ENCODE peak calls at places on chromosomes 6 and 20, in nine cellular contexts. One of them, this sample, is unnamed. For H3K4me1, the result is how much of the 10 kb centered on the place peaks cover.

GRCh38 chr6:102848796-102849195 is 1455.3 kb downstream of the GRIK2 start:
- DNase-seq in GM23248: no peak
- DNase-seq in neuronal stem cell: no peak
- DNase-seq in PC-3: peak
- DNase-seq in heart left ventricle: no peak
- DNase-seq in uterus: no peak
- DNase-seq in MM.1S: no peak
- DNase-seq in lower lobe of right lung: no peak
- DNase-seq in CD8-positive, alpha-beta T cell: no peak
- DNase-seq in this sample: no peak

GRCh38 chr6:148328876-148329567 is 13.6 kb upstream of the SASH1 start:
- DNase-seq in uterus: no peak
- DNase-seq in MM.1S: no peak
- DNase-seq in GM23248: no peak
- DNase-seq in lower lobe of right lung: no peak
- DNase-seq in heart left ventricle: no peak
- DNase-seq in CD8-positive, alpha-beta T cell: no peak
- DNase-seq in neuronal stem cell: no peak
- DNase-seq in PC-3: no peak
- DNase-seq in this sample: no peak

GRCh38 chr20:3930265-3931206 is 41.3 kb downstream of the PANK2 start:
- DNase-seq in uterus: no peak
- DNase-seq in MM.1S: no peak
- DNase-seq in lower lobe of right lung: no peak
- DNase-seq in heart left ventricle: no peak
- DNase-seq in CD8-positive, alpha-beta T cell: no peak
- DNase-seq in neuronal stem cell: no peak
- DNase-seq in PC-3: no peak
- DNase-seq in GM23248: no peak
- DNase-seq in this sample: no peak

GRCh38 chr6:139666284-139666683 is 291.8 kb upstream of the CITED2 start:
- DNase-seq in MM.1S: no peak
- DNase-seq in GM23248: no peak
- DNase-seq in neuronal stem cell: no peak
- DNase-seq in PC-3: no peak
- DNase-seq in uterus: no peak
- DNase-seq in lower lobe of right lung: no peak
- DNase-seq in CD8-positive, alpha-beta T cell: no peak
- DNase-seq in heart left ventricle: no peak
- DNase-seq in this sample: no peak

GRCh38 chr6:24865161-24865560 is 66.4 kb upstream of the ARMH2 start:
- DNase-seq in heart left ventricle: no peak
- DNase-seq in CD8-positive, alpha-beta T cell: no peak
- DNase-seq in neuronal stem cell: no peak
- DNase-seq in PC-3: no peak
- DNase-seq in MM.1S: no peak
- DNase-seq in uterus: no peak
- DNase-seq in lower lobe of right lung: no peak
- DNase-seq in GM23248: no peak
- DNase-seq in this sample: no peak

GRCh38 chr20:11553603-11554002 is 364.1 kb upstream of the BTBD3 start:
- DNase-seq in GM23248: peak
- DNase-seq in heart left ventricle: no peak
- DNase-seq in MM.1S: no peak
- DNase-seq in PC-3: peak
- DNase-seq in lower lobe of right lung: no peak
- DNase-seq in neuronal stem cell: no peak
- DNase-seq in CD8-positive, alpha-beta T cell: no peak
- DNase-seq in uterus: no peak
- DNase-seq in this sample: peak

GRCh38 chr20:57030611-57031600 is 235.5 kb downstream of the BMP7 start:
- DNase-seq in neuronal stem cell: no peak
- DNase-seq in lower lobe of right lung: no peak
- DNase-seq in MM.1S: no peak
- DNase-seq in heart left ventricle: no peak
- DNase-seq in GM23248: peak
- DNase-seq in CD8-positive, alpha-beta T cell: no peak
- DNase-seq in uterus: no peak
- DNase-seq in PC-3: peak
- DNase-seq in this sample: peak

GRCh38 chr6:116461563-116462507 is 660 bp downstream of the CALHM6 start:
- DNase-seq in GM23248: peak
- DNase-seq in MM.1S: peak
- DNase-seq in neuronal stem cell: peak
- DNase-seq in CD8-positive, alpha-beta T cell: peak
- DNase-seq in uterus: no peak
- DNase-seq in lower lobe of right lung: peak
- DNase-seq in PC-3: no peak
- DNase-seq in heart left ventricle: peak
- DNase-seq in this sample: peak

GRCh38 chr6:19410477-19410876 is 426.7 kb upstream of the ID4 start:
- DNase-seq in neuronal stem cell: no peak
- DNase-seq in MM.1S: no peak
- DNase-seq in lower lobe of right lung: no peak
- DNase-seq in heart left ventricle: no peak
- DNase-seq in PC-3: peak
- DNase-seq in CD8-positive, alpha-beta T cell: no peak
- DNase-seq in GM23248: peak
- DNase-seq in uterus: peak
- DNase-seq in this sample: peak

GRCh38 chr6:9516207-9516606 is 898.7 kb downstream of the TFAP2A start:
- DNase-seq in MM.1S: no peak
- DNase-seq in neuronal stem cell: peak
- DNase-seq in CD8-positive, alpha-beta T cell: no peak
- DNase-seq in GM23248: peak
- DNase-seq in uterus: no peak
- DNase-seq in PC-3: peak
- DNase-seq in lower lobe of right lung: no peak
- DNase-seq in heart left ventricle: no peak
- DNase-seq in this sample: peak

GRCh38 chr6:56905378-56905777 is 49.5 kb upstream of the BEND6 start:
- DNase-seq in PC-3: no peak
- DNase-seq in lower lobe of right lung: no peak
- DNase-seq in MM.1S: no peak
- DNase-seq in neuronal stem cell: no peak
- DNase-seq in CD8-positive, alpha-beta T cell: no peak
- DNase-seq in uterus: no peak
- DNase-seq in heart left ventricle: no peak
- DNase-seq in GM23248: no peak
- DNase-seq in this sample: no peak

GRCh38 chr6:25757936-25758642 is 3.5 kb downstream of the SLC17A4 start:
- DNase-seq in MM.1S: no peak
- DNase-seq in neuronal stem cell: no peak
- DNase-seq in heart left ventricle: no peak
- DNase-seq in CD8-positive, alpha-beta T cell: no peak
- DNase-seq in lower lobe of right lung: no peak
- DNase-seq in PC-3: no peak
- DNase-seq in uterus: no peak
- DNase-seq in GM23248: no peak
- DNase-seq in this sample: no peak

GRCh38 chr20:57462781-57463180 is 62.2 kb downstream of the CTCFL start:
- DNase-seq in neuronal stem cell: no peak
- DNase-seq in heart left ventricle: no peak
- DNase-seq in MM.1S: no peak
- DNase-seq in lower lobe of right lung: no peak
- DNase-seq in PC-3: no peak
- DNase-seq in GM23248: no peak
- DNase-seq in CD8-positive, alpha-beta T cell: no peak
- DNase-seq in uterus: no peak
- DNase-seq in this sample: no peak

DNA sequence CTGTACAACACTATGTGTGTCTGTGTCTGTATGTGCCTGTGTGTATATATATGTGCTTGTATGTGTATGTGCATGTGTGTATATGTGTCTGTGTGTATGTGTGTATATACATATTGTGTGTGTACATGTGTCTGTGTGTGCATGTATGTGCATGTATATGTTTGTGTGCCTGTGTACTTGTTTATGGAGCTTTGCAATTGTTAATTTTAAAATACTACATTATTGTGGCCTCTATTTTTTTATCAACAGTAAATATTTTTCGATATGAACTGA is 105.7 kb upstream of the CST7 start:
- DNase-seq in neuronal stem cell: no peak
- DNase-seq in heart left ventricle: no peak
- DNase-seq in CD8-positive, alpha-beta T cell: no peak
- DNase-seq in uterus: no peak
- DNase-seq in MM.1S: no peak
- DNase-seq in PC-3: no peak
- DNase-seq in lower lobe of right lung: no peak
- DNase-seq in GM23248: no peak
- DNase-seq in this sample: no peak
- H3K4me3 ChIP-seq in neuronal stem cell: no peak
- H3K4me3 ChIP-seq in heart left ventricle: no peak
- H3K4me3 ChIP-seq in CD8-positive, alpha-beta T cell: no peak
- H3K4me3 ChIP-seq in uterus: no peak
- H3K4me3 ChIP-seq in MM.1S: peak
- H3K4me3 ChIP-seq in PC-3: no peak
- H3K4me3 ChIP-seq in lower lobe of right lung: no peak
- H3K4me3 ChIP-seq in GM23248: no peak
- H3K4me3 ChIP-seq in this sample: no peak

GRCh38 chr6:160464744-160465143 is 116.6 kb downstream of the SLC22A3 start:
- DNase-seq in GM23248: no peak
- DNase-seq in heart left ventricle: no peak
- DNase-seq in MM.1S: no peak
- DNase-seq in uterus: no peak
- DNase-seq in CD8-positive, alpha-beta T cell: no peak
- DNase-seq in PC-3: no peak
- DNase-seq in lower lobe of right lung: no peak
- DNase-seq in neuronal stem cell: no peak
- DNase-seq in this sample: no peak

GRCh38 chr6:160462551-160463109 is 114.5 kb downstream of the SLC22A3 start:
- DNase-seq in uterus: no peak
- DNase-seq in neuronal stem cell: no peak
- DNase-seq in PC-3: peak
- DNase-seq in lower lobe of right lung: no peak
- DNase-seq in MM.1S: peak
- DNase-seq in CD8-positive, alpha-beta T cell: peak
- DNase-seq in heart left ventricle: no peak
- DNase-seq in GM23248: peak
- DNase-seq in this sample: peak

GRCh38 chr6:160457843-160458242 is 109.7 kb downstream of the SLC22A3 start:
- DNase-seq in GM23248: no peak
- DNase-seq in uterus: no peak
- DNase-seq in lower lobe of right lung: no peak
- DNase-seq in heart left ventricle: no peak
- DNase-seq in CD8-positive, alpha-beta T cell: no peak
- DNase-seq in MM.1S: no peak
- DNase-seq in neuronal stem cell: no peak
- DNase-seq in PC-3: no peak
- DNase-seq in this sample: no peak

GRCh38 chr6:160462116-160462515 is 113.9 kb downstream of the SLC22A3 start:
- DNase-seq in lower lobe of right lung: no peak
- DNase-seq in MM.1S: no peak
- DNase-seq in neuronal stem cell: no peak
- DNase-seq in PC-3: no peak
- DNase-seq in uterus: no peak
- DNase-seq in GM23248: no peak
- DNase-seq in CD8-positive, alpha-beta T cell: no peak
- DNase-seq in heart left ventricle: no peak
- DNase-seq in this sample: no peak

DNA sequence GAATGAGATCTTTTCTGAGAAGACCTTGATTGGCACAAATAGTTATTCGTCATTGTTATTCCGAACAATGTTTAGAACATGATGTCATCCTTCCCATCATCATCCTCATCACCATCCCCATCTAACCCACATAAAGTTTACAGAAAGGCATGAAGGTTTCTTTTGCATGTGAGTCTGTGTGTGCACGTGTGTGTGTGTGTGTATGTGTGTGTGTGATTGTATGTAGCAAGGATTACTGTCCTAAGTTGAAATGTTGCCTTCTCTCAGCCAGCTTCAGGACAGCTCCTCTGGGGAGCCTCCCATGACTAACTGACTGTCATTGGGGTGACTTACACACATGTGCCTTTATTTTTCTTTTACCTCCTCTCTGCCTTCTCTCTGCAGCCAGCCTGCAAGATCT is 113.5 kb downstream of the SLC22A3 start:
- DNase-seq in neuronal stem cell: no peak
- DNase-seq in CD8-positive, alpha-beta T cell: no peak
- DNase-seq in MM.1S: no peak
- DNase-seq in PC-3: no peak
- DNase-seq in uterus: no peak
- DNase-seq in lower lobe of right lung: no peak
- DNase-seq in GM23248: peak
- DNase-seq in heart left ventricle: no peak
- DNase-seq in this sample: no peak
- H3K4me1 ChIP-seq in neuronal stem cell: under half
- H3K4me1 ChIP-seq in CD8-positive, alpha-beta T cell: under half
- H3K4me1 ChIP-seq in MM.1S: under half
- H3K4me1 ChIP-seq in PC-3: under half
- H3K4me1 ChIP-seq in uterus: under half
- H3K4me1 ChIP-seq in lower lobe of right lung: under half
- H3K4me1 ChIP-seq in GM23248: under half
- H3K4me1 ChIP-seq in heart left ventricle: under half
- H3K4me1 ChIP-seq in this sample: under half

GRCh38 chr6:13407368-13407708 is 79.0 kb upstream of the TBC1D7 start:
- DNase-seq in neuronal stem cell: no peak
- DNase-seq in MM.1S: no peak
- DNase-seq in GM23248: no peak
- DNase-seq in lower lobe of right lung: no peak
- DNase-seq in uterus: no peak
- DNase-seq in CD8-positive, alpha-beta T cell: no peak
- DNase-seq in PC-3: no peak
- DNase-seq in heart left ventricle: no peak
- DNase-seq in this sample: no peak

GRCh38 chr6:13406781-13407180 is 78.4 kb upstream of the TBC1D7 start:
- DNase-seq in GM23248: no peak
- DNase-seq in heart left ventricle: no peak
- DNase-seq in uterus: no peak
- DNase-seq in neuronal stem cell: no peak
- DNase-seq in lower lobe of right lung: no peak
- DNase-seq in MM.1S: no peak
- DNase-seq in CD8-positive, alpha-beta T cell: no peak
- DNase-seq in PC-3: no peak
- DNase-seq in this sample: no peak

GRCh38 chr6:13406051-13406477 is 77.7 kb upstream of the TBC1D7 start:
- DNase-seq in GM23248: no peak
- DNase-seq in PC-3: no peak
- DNase-seq in heart left ventricle: no peak
- DNase-seq in uterus: no peak
- DNase-seq in CD8-positive, alpha-beta T cell: no peak
- DNase-seq in neuronal stem cell: no peak
- DNase-seq in lower lobe of right lung: no peak
- DNase-seq in MM.1S: no peak
- DNase-seq in this sample: no peak

GRCh38 chr6:13409991-13410390 is 77.4 kb downstream of the GFOD1 start:
- DNase-seq in CD8-positive, alpha-beta T cell: no peak
- DNase-seq in MM.1S: no peak
- DNase-seq in GM23248: no peak
- DNase-seq in neuronal stem cell: no peak
- DNase-seq in PC-3: no peak
- DNase-seq in uterus: no peak
- DNase-seq in lower lobe of right lung: no peak
- DNase-seq in heart left ventricle: no peak
- DNase-seq in this sample: peak

GRCh38 chr6:13407709-13408695 is 79.4 kb downstream of the GFOD1 start:
- DNase-seq in MM.1S: no peak
- DNase-seq in PC-3: peak
- DNase-seq in neuronal stem cell: no peak
- DNase-seq in lower lobe of right lung: peak
- DNase-seq in CD8-positive, alpha-beta T cell: no peak
- DNase-seq in uterus: no peak
- DNase-seq in heart left ventricle: no peak
- DNase-seq in GM23248: peak
- DNase-seq in this sample: peak
- H3K4me3 ChIP-seq in MM.1S: no peak
- H3K4me3 ChIP-seq in PC-3: no peak
- H3K4me3 ChIP-seq in neuronal stem cell: no peak
- H3K4me3 ChIP-seq in lower lobe of right lung: no peak
- H3K4me3 ChIP-seq in CD8-positive, alpha-beta T cell: no peak
- H3K4me3 ChIP-seq in uterus: no peak
- H3K4me3 ChIP-seq in heart left ventricle: no peak
- H3K4me3 ChIP-seq in GM23248: no peak
- H3K4me3 ChIP-seq in this sample: no peak

GRCh38 chr6:166338854-166339253 is 3.5 kb downstream of the SFT2D1 start:
- DNase-seq in PC-3: no peak
- DNase-seq in neuronal stem cell: no peak
- DNase-seq in uterus: no peak
- DNase-seq in lower lobe of right lung: no peak
- DNase-seq in CD8-positive, alpha-beta T cell: no peak
- DNase-seq in MM.1S: no peak
- DNase-seq in GM23248: no peak
- DNase-seq in heart left ventricle: no peak
- DNase-seq in this sample: no peak
- H3K4me1 ChIP-seq in PC-3: under half
- H3K4me1 ChIP-seq in neuronal stem cell: under half
- H3K4me1 ChIP-seq in uterus: under half
- H3K4me1 ChIP-seq in lower lobe of right lung: under half
- H3K4me1 ChIP-seq in CD8-positive, alpha-beta T cell: half or more
- H3K4me1 ChIP-seq in MM.1S: under half
- H3K4me1 ChIP-seq in GM23248: under half
- H3K4me1 ChIP-seq in heart left ventricle: under half
- H3K4me1 ChIP-seq in this sample: under half